ENCODE peak calls at places on chromosomes 16 and 17, in four cellular contexts. One of them, this sample, is unnamed.

GRCh38 chr17:73100363-73100762 is 7.9 kb upstream of the SLC39A11 start:
- DNase-seq in endodermal cell: no peak
- DNase-seq in effector memory CD4-positive, alpha-beta T cell: no peak
- DNase-seq in H1: no peak
- DNase-seq in this sample: no peak

GRCh38 chr16:86917471-86918365 is 339.4 kb downstream of the FOXL1 start:
- DNase-seq in endodermal cell: no peak
- DNase-seq in effector memory CD4-positive, alpha-beta T cell: no peak
- DNase-seq in H1: no peak
- DNase-seq in this sample: no peak

GRCh38 chr16:54194008-54194731 is 92.4 kb downstream of the IRX3 start:
- DNase-seq in endodermal cell: no peak
- DNase-seq in H1: peak; percentile 70
- DNase-seq in effector memory CD4-positive, alpha-beta T cell: no peak
- DNase-seq in this sample: no peak

GRCh38 chr17:46774108-46774737 is 44.3 kb downstream of the WNT3 start:
- DNase-seq in effector memory CD4-positive, alpha-beta T cell: no peak
- DNase-seq in endodermal cell: no peak
- DNase-seq in H1: no peak
- DNase-seq in this sample: no peak

GRCh38 chr17:44087319-44087718 is 16.8 kb downstream of the G6PC3 start:
- DNase-seq in H1: no peak
- DNase-seq in endodermal cell: peak; percentile 77
- DNase-seq in effector memory CD4-positive, alpha-beta T cell: no peak
- DNase-seq in this sample: no peak

GRCh38 chr16:81175325-81175891 is 63.1 kb upstream of the BCO1 start:
- DNase-seq in effector memory CD4-positive, alpha-beta T cell: no peak
- DNase-seq in endodermal cell: no peak
- DNase-seq in H1: no peak
- DNase-seq in this sample: no peak

GRCh38 chr17:9676084-9676483 is 30.8 kb downstream of the USP43 start:
- DNase-seq in endodermal cell: peak; percentile 56
- DNase-seq in H1: no peak
- DNase-seq in effector memory CD4-positive, alpha-beta T cell: no peak
- DNase-seq in this sample: no peak

GRCh38 chr16:31421587-31421986 is 6.6 kb downstream of the COX6A2 start:
- DNase-seq in endodermal cell: no peak
- DNase-seq in H1: no peak
- DNase-seq in effector memory CD4-positive, alpha-beta T cell: no peak
- DNase-seq in this sample: no peak

GRCh38 chr17:34245496-34245895 is 9.6 kb upstream of the CCL2 start:
- DNase-seq in H1: no peak
- DNase-seq in endodermal cell: no peak
- DNase-seq in effector memory CD4-positive, alpha-beta T cell: no peak
- DNase-seq in this sample: no peak

GRCh38 chr16:20918486-20919239 is 18.1 kb downstream of the LYRM1 start:
- DNase-seq in endodermal cell: no peak
- DNase-seq in H1: no peak
- DNase-seq in effector memory CD4-positive, alpha-beta T cell: no peak
- DNase-seq in this sample: no peak

GRCh38 chr16:8948069-8948593 is 15.6 kb downstream of the USP7 start:
- DNase-seq in endodermal cell: no peak
- DNase-seq in H1: no peak
- DNase-seq in effector memory CD4-positive, alpha-beta T cell: no peak
- DNase-seq in this sample: no peak

GRCh38 chr16:84262939-84263338 is 23.1 kb upstream of the KCNG4 start:
- DNase-seq in effector memory CD4-positive, alpha-beta T cell: no peak
- DNase-seq in H1: no peak
- DNase-seq in endodermal cell: no peak
- DNase-seq in this sample: no peak

GRCh38 chr16:12092347-12092882 is 115.9 kb downstream of the SNX29 start:
- DNase-seq in effector memory CD4-positive, alpha-beta T cell: no peak
- DNase-seq in H1: no peak
- DNase-seq in endodermal cell: no peak
- DNase-seq in this sample: no peak

GRCh38 chr17:27354051-27354490 is 60.2 kb downstream of the WSB1 start:
- DNase-seq in H1: no peak
- DNase-seq in effector memory CD4-positive, alpha-beta T cell: no peak
- DNase-seq in endodermal cell: no peak
- DNase-seq in this sample: no peak

GRCh38 chr16:22077700-22078313 is 14.5 kb upstream of the VWA3A start:
- DNase-seq in endodermal cell: peak; percentile 86
- DNase-seq in H1: peak; percentile 84
- DNase-seq in effector memory CD4-positive, alpha-beta T cell: peak; percentile 47
- DNase-seq in this sample: no peak

GRCh38 chr16:80273635-80274538 is 266.9 kb upstream of the DYNLRB2 start:
- DNase-seq in effector memory CD4-positive, alpha-beta T cell: no peak
- DNase-seq in H1: no peak
- DNase-seq in endodermal cell: no peak
- DNase-seq in this sample: no peak

GRCh38 chr16:49023095-49023494 is 258.5 kb downstream of the CBLN1 start:
- DNase-seq in effector memory CD4-positive, alpha-beta T cell: no peak
- DNase-seq in endodermal cell: no peak
- DNase-seq in H1: no peak
- DNase-seq in this sample: no peak

GRCh38 chr17:42276359-42276608 is at the start of gene STAT5B:
- DNase-seq in H1: peak; percentile 78
- DNase-seq in endodermal cell: no peak
- DNase-seq in effector memory CD4-positive, alpha-beta T cell: peak; percentile 45
- DNase-seq in this sample: no peak

GRCh38 chr17:45338996-45339535 is 22.2 kb upstream of the MAP3K14 start:
- DNase-seq in effector memory CD4-positive, alpha-beta T cell: no peak
- DNase-seq in endodermal cell: no peak
- DNase-seq in H1: no peak
- DNase-seq in this sample: no peak

GRCh38 chr17:52071712-52072111 is 86.8 kb downstream of the CA10 start:
- DNase-seq in H1: no peak
- DNase-seq in effector memory CD4-positive, alpha-beta T cell: no peak
- DNase-seq in endodermal cell: no peak
- DNase-seq in this sample: no peak

GRCh38 chr16:89534147-89534788 is 26.1 kb downstream of the SPG7 start:
- DNase-seq in H1: no peak
- DNase-seq in endodermal cell: no peak
- DNase-seq in effector memory CD4-positive, alpha-beta T cell: peak; percentile 11
- DNase-seq in this sample: peak; percentile 19

GRCh38 chr17:3039748-3040147 is 23.7 kb downstream of the OR1D5 start:
- DNase-seq in endodermal cell: no peak
- DNase-seq in effector memory CD4-positive, alpha-beta T cell: no peak
- DNase-seq in H1: no peak
- DNase-seq in this sample: no peak

GRCh38 chr17:416293-417206 is 63.9 kb upstream of the RPH3AL start:
- DNase-seq in effector memory CD4-positive, alpha-beta T cell: no peak
- DNase-seq in H1: no peak
- DNase-seq in endodermal cell: no peak
- DNase-seq in this sample: no peak

GRCh38 chr17:417691-418420 is 65.2 kb upstream of the RPH3AL start:
- DNase-seq in effector memory CD4-positive, alpha-beta T cell: no peak
- DNase-seq in endodermal cell: no peak
- DNase-seq in H1: no peak
- DNase-seq in this sample: no peak

GRCh38 chr17:418421-418751 is 65.8 kb upstream of the RPH3AL start:
- DNase-seq in endodermal cell: no peak
- DNase-seq in H1: no peak
- DNase-seq in effector memory CD4-positive, alpha-beta T cell: peak; percentile 49
- DNase-seq in this sample: no peak

GRCh38 chr17:420479-421175 is 68.0 kb upstream of the RPH3AL start:
- DNase-seq in H1: no peak
- DNase-seq in endodermal cell: no peak
- DNase-seq in effector memory CD4-positive, alpha-beta T cell: no peak
- DNase-seq in this sample: no peak

GRCh38 chr17:419073-419735 is 66.6 kb upstream of the RPH3AL start:
- DNase-seq in effector memory CD4-positive, alpha-beta T cell: peak; percentile 39
- DNase-seq in endodermal cell: no peak
- DNase-seq in H1: no peak
- DNase-seq in this sample: no peak
- H3K27me3 ChIP-seq in effector memory CD4-positive, alpha-beta T cell: no peaks in the 10 kb centered on the region
- H3K27me3 ChIP-seq in endodermal cell: no peaks in the 10 kb centered on the region
- H3K27me3 ChIP-seq in H1: no peaks in the 10 kb centered on the region
- H3K27me3 ChIP-seq in this sample: no peaks in the 10 kb centered on the region

GRCh38 chr16:749010-749409 is 8.2 kb upstream of the CIAO3 start:
- DNase-seq in endodermal cell: no peak
- DNase-seq in effector memory CD4-positive, alpha-beta T cell: no peak
- DNase-seq in H1: no peak
- DNase-seq in this sample: no peak

GRCh38 chr16:743794-744500 is 3.1 kb upstream of the CIAO3 start:
- DNase-seq in endodermal cell: peak; percentile 75
- DNase-seq in effector memory CD4-positive, alpha-beta T cell: no peak
- DNase-seq in H1: no peak
- DNase-seq in this sample: no peak

GRCh38 chr16:747978-748746 is 7.4 kb upstream of the CIAO3 start:
- DNase-seq in H1: no peak
- DNase-seq in endodermal cell: no peak
- DNase-seq in effector memory CD4-positive, alpha-beta T cell: no peak
- DNase-seq in this sample: no peak

GRCh38 chr16:745739-746138 is 4.9 kb upstream of the CIAO3 start:
- DNase-seq in H1: peak; percentile 85
- DNase-seq in effector memory CD4-positive, alpha-beta T cell: no peak
- DNase-seq in endodermal cell: peak; percentile 92
- DNase-seq in this sample: no peak

GRCh38 chr16:746637-747036 is 5.8 kb upstream of the CIAO3 start:
- DNase-seq in H1: no peak
- DNase-seq in endodermal cell: no peak
- DNase-seq in effector memory CD4-positive, alpha-beta T cell: no peak
- DNase-seq in this sample: no peak
- H3K27me3 ChIP-seq in H1: no peaks in the 10 kb centered on the region
- H3K27me3 ChIP-seq in endodermal cell: no peaks in the 10 kb centered on the region
- H3K27me3 ChIP-seq in effector memory CD4-positive, alpha-beta T cell: no peaks in the 10 kb centered on the region
- H3K27me3 ChIP-seq in this sample: no peaks in the 10 kb centered on the region

DNA sequence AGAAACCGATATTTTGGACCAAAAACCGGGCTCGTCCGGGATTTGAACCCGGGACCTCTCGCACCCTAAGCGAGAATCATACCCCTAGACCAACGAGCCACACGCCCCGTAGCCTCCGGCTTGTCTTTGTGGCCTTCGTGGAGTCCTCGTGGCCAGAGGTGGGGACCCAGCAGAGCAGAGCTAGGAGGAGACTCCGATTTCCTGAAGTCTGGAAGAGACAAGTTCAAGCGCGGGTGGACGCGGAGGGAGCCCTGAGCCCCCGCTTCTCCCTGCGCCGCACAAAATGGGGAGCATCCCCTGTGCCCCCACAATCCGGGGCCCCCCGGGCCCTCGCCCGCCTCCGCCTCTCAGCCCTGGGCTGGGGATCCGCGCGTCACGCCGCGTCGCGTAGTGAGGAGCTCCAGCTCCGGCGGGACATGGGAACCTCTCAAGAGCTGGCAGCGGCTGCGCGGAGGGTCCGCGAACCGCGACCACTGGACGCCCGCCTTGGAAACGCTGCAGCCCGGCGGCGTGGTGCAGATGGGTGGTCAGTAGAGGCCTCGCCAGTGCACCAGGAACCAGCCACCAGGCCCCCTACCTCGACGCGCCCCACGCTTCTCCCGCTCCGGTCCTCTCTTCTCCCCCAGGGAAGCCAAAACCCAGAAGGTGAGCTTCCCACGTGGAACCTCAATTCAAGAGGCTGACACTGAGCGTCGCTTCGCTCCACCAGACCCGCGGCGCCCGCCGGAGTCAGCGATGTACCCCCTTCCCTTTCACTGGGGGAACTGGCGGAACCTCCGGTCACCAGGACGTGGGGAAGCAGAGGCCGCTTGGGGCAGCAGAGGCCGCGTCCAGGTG is 5.2 kb upstream of the OR1F1 start:
- DNase-seq in H1: peak; percentile 99
- DNase-seq in effector memory CD4-positive, alpha-beta T cell: no peak
- DNase-seq in endodermal cell: peak; percentile 96
- DNase-seq in this sample: no peak
- H3K27me3 ChIP-seq in H1: peaks cover 35% of the 10 kb centered on the region
- H3K27me3 ChIP-seq in effector memory CD4-positive, alpha-beta T cell: peaks cover 39% of the 10 kb centered on the region
- H3K27me3 ChIP-seq in endodermal cell: peaks cover 70% of the 10 kb centered on the region
- H3K27me3 ChIP-seq in this sample: peaks cover 7% of the 10 kb centered on the region

GRCh38 chr17:81396278-81396721 is 1.0 kb downstream of the BAHCC1 start:
- DNase-seq in endodermal cell: no peak
- DNase-seq in effector memory CD4-positive, alpha-beta T cell: no peak
- DNase-seq in H1: no peak
- DNase-seq in this sample: no peak

GRCh38 chr17:81394377-81394747 is 895 bp upstream of the BAHCC1 start:
- DNase-seq in H1: no peak
- DNase-seq in effector memory CD4-positive, alpha-beta T cell: no peak
- DNase-seq in endodermal cell: no peak
- DNase-seq in this sample: no peak

GRCh38 chr17:81393684-81394376 is 1.4 kb upstream of the BAHCC1 start:
- DNase-seq in endodermal cell: peak; percentile 100
- DNase-seq in H1: peak; percentile 98
- DNase-seq in effector memory CD4-positive, alpha-beta T cell: peak; percentile 9
- DNase-seq in this sample: peak; percentile 88

GRCh38 chr17:81395600-81396277 is 482 bp downstream of the BAHCC1 start:
- DNase-seq in endodermal cell: no peak
- DNase-seq in effector memory CD4-positive, alpha-beta T cell: no peak
- DNase-seq in H1: no peak
- DNase-seq in this sample: no peak

GRCh38 chr17:81394831-81395599 is at the start of gene BAHCC1:
- DNase-seq in effector memory CD4-positive, alpha-beta T cell: peak; percentile 46
- DNase-seq in endodermal cell: peak; percentile 100
- DNase-seq in H1: peak; percentile 97
- DNase-seq in this sample: peak; percentile 97
- H3K27me3 ChIP-seq in effector memory CD4-positive, alpha-beta T cell: peaks cover 66% of the 10 kb centered on the region
- H3K27me3 ChIP-seq in endodermal cell: no peaks in the 10 kb centered on the region
- H3K27me3 ChIP-seq in H1: peaks cover 62% of the 10 kb centered on the region
- H3K27me3 ChIP-seq in this sample: no peaks in the 10 kb centered on the region

This sample was measured in esophagus squamous epithelium.